ENCODE peak calls at places on chromosomes 4 and X, in five cellular contexts. Z is adipocyte, Q is HL-60, G is tibial nerve, S is lung. F is an unnamed sample.

GRCh38 chr4:30716671-30717207 is 3.4 kb upstream of the PCDH7 start:
- DNase-seq in Q (no peak), Z (peak; percentile 74), S (no peak), G (no peak), F (no peak)

GRCh38 chr4:70992354-70992753 is 1.1 kb upstream of the DCK start:
- DNase-seq in Q (no peak), G (no peak), S (no peak), Z (no peak), F (no peak)

GRCh38 chr4:11701978-11702377 is 273.3 kb upstream of the HS3ST1 start:
- DNase-seq in S (no peak), G (no peak), Q (no peak), Z (no peak), F (no peak)

GRCh38 chr4:17619416-17620105 is 5.1 kb downstream of the MED28 start:
- DNase-seq in G (no peak), Q (no peak), S (no peak), Z (peak; percentile 54), F (no peak)

GRCh38 chr4:98794565-98795205 is 134.2 kb downstream of the EIF4E start:
- DNase-seq in Z (peak; percentile 45), G (no peak), Q (no peak), S (no peak), F (no peak)

GRCh38 chr4:33270403-33270802 is 2550.2 kb downstream of the PCDH7 start:
- DNase-seq in Q (no peak), G (no peak), S (no peak), Z (no peak), F (no peak)

GRCh38 chrX:22922961-22923360 is 76.8 kb upstream of the DDX53 start:
- DNase-seq in Q (no peak), S (no peak), Z (peak; percentile 30), G (no peak), F (no peak)

GRCh38 chrX:46819136-46819535 is 17.7 kb upstream of the RP2 start:
- DNase-seq in Z (peak; percentile 66), S (no peak), G (no peak), Q (no peak), F (no peak)

GRCh38 chr4:20311863-20312262 is 60.2 kb downstream of the SLIT2 start:
- DNase-seq in Q (no peak), G (no peak), S (no peak), Z (peak; percentile 80), F (no peak)

GRCh38 chr4:152501846-152502536 is 33.9 kb downstream of the FBXW7 start:
- DNase-seq in Q (no peak), Z (peak; percentile 10), G (no peak), S (no peak), F (no peak)
- H3K27me3 ChIP-seq in Q (no peaks in the 10 kb centered on the region), Z (no peaks in the 10 kb centered on the region), G (no peaks in the 10 kb centered on the region), S (no peaks in the 10 kb centered on the region), F (no peaks in the 10 kb centered on the region)

DNA sequence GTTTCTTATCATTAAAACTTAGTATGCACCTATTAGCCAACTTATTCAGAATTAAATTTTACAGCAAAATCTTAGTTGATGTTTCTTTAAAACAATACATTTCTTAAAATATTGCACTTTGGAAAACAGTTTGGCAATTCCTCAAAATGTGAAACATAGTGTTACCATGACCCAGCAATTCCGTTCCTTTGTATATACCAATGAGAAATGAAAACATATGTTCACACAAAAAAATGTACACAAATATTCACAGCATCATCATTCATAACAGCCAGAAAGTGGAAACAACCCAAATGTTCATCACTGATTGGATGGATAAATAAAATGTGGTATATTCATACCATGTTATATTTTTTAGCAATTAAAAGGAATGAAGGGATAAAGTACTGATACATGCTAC is 50.2 kb downstream of the WDR44 start:
- DNase-seq in Z (peak; percentile 52), S (no peak), Q (no peak), G (no peak), F (no peak)
- H3K27me3 ChIP-seq in Z (no peaks in the 10 kb centered on the region), S (no peaks in the 10 kb centered on the region), Q (no peaks in the 10 kb centered on the region), G (no peaks in the 10 kb centered on the region), F (no peaks in the 10 kb centered on the region)

DNA sequence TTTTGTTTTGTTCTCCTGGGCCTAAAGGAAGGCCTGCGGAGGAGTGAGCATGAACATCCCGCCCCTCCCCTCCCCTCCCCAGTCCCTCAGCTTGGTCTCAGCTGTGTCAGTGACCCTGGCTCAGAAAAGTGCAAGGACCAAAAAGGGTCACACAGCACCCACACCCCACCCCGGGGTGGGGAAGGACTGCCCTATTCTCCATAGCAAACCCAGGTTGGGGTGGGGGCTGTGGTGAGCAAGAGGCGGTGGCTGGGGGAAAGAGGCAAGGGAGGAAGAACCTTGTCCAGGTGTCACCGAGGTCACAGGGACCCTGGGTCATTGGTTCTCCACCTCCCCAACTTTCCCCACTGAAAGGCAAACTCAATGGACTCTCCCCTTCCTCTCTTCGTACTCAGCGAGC is 7.6 kb upstream of the MSX1 start:
- DNase-seq in Z (no peak), Q (no peak), G (no peak), S (no peak), F (no peak)
- H3K27me3 ChIP-seq in Z (no peaks in the 10 kb centered on the region), Q (peaks cover 47% of the 10 kb centered on the region), G (peaks cover 89% of the 10 kb centered on the region), S (peaks cover 1% of the 10 kb centered on the region), F (peaks cover 47% of the 10 kb centered on the region)

DNA sequence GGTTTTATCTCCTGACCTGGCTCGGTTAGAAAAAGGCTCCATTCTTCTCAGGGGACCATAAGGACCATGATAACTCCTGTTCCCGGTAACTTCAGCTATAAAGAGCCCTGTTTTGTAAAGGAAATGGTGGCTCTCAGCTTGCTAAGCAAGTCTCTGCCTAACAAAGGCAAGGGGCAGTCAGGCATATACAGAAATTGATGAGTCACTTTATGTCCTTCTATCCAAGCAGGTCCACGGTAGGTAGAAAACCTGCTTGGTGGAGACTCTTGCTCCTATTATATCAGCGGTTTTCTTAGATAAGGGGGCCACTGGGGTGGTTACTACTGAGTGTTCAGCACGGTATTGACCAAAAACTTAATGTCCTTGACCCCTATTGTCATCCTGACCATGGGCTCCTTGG is 203.0 kb upstream of the KLF8 start:
- DNase-seq in Z (no peak), S (no peak), Q (no peak), G (no peak), F (no peak)
- H3K27me3 ChIP-seq in Z (no peaks in the 10 kb centered on the region), S (no peaks in the 10 kb centered on the region), Q (no peaks in the 10 kb centered on the region), G (no peaks in the 10 kb centered on the region), F (no peaks in the 10 kb centered on the region)

GRCh38 chrX:35025820-35026219 is 83.2 kb downstream of the FAM47B start:
- DNase-seq in Z (no peak), G (no peak), S (no peak), Q (no peak), F (no peak)
- H3K27me3 ChIP-seq in Z (peaks cover 4% of the 10 kb centered on the region), G (no peaks in the 10 kb centered on the region), S (peaks cover 2% of the 10 kb centered on the region), Q (no peaks in the 10 kb centered on the region), F (no peaks in the 10 kb centered on the region)

GRCh38 chrX:39176105-39176504 is 374.8 kb downstream of the MID1IP1 start:
- DNase-seq in Z (no peak), Q (no peak), G (no peak), S (no peak), F (no peak)
- H3K27me3 ChIP-seq in Z (peaks cover 29% of the 10 kb centered on the region), Q (no peaks in the 10 kb centered on the region), G (no peaks in the 10 kb centered on the region), S (no peaks in the 10 kb centered on the region), F (no peaks in the 10 kb centered on the region)

GRCh38 chr4:56817840-56818491 is 3.5 kb downstream of the SPINK2 start:
- DNase-seq in Q (no peak), Z (no peak), G (no peak), S (no peak), F (no peak)

GRCh38 chr4:56823933-56824600 is 2.6 kb upstream of the SPINK2 start:
- DNase-seq in Q (no peak), G (no peak), Z (no peak), S (no peak), F (no peak)

GRCh38 chr4:56821394-56822263 is at the start of gene SPINK2:
- DNase-seq in S (peak; percentile 52), Q (no peak), Z (no peak), G (no peak), F (no peak)

DNA sequence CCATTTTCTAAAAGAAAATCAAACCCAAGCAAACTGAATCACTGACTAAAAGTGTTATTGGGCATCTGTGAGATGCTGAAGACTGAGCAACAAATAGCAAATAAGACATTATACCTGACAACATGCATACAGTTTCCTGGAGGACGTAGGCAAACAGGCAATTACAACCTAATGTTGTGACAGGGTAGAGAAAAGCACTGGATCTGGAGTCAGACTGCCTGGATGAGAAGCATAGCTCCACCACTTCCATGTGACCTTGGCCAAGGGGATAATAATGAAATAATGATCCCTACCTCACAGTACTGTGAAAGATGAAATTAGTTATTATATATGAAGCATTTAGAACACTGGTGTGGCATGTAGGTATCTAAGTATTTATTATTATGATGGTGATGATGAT is 2.7 kb downstream of the SPINK2 start:
- DNase-seq in Z (no peak), Q (no peak), G (no peak), S (no peak), F (no peak)
- H3K27me3 ChIP-seq in Z (peaks cover 35% of the 10 kb centered on the region), Q (no peaks in the 10 kb centered on the region), G (peaks cover 32% of the 10 kb centered on the region), S (no peaks in the 10 kb centered on the region), F (no peaks in the 10 kb centered on the region)

GRCh38 chrX:68832516-68833447 is 4.0 kb downstream of the EFNB1 start:
- DNase-seq in Q (no peak), Z (no peak), G (no peak), S (no peak), F (no peak)

GRCh38 chrX:68834371-68835103 is 5.7 kb downstream of the EFNB1 start:
- DNase-seq in Z (no peak), Q (no peak), G (no peak), S (no peak), F (no peak)

GRCh38 chrX:68832101-68832416 is 3.2 kb downstream of the EFNB1 start:
- DNase-seq in Q (no peak), Z (peak; percentile 84), G (no peak), S (no peak), F (no peak)

GRCh38 chrX:68833855-68834331 is 5.1 kb downstream of the EFNB1 start:
- DNase-seq in S (no peak), G (no peak), Q (no peak), Z (no peak), F (no peak)

DNA sequence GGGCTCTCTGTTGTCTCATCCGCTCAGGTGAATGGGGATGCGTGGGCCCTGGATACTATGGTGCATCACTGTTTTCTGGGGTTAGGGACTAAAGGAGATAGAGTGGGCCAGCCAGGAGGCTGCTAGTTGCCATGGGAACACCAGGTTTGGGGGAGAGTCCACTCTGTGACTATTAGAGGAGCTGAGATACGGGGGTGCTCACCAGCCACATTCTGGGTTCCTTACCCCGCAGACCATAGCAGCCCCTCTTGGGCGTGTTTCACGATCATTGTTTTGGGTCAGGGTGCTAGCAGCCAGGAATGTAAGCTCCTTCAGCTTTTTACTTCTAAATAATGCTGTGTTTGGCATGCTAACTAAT is 4.6 kb downstream of the EFNB1 start:
- DNase-seq in S (no peak), Z (no peak), Q (no peak), G (no peak), F (no peak)
- H3K27me3 ChIP-seq in S (no peaks in the 10 kb centered on the region), Z (no peaks in the 10 kb centered on the region), Q (no peaks in the 10 kb centered on the region), G (no peaks in the 10 kb centered on the region), F (no peaks in the 10 kb centered on the region)

GRCh38 chrX:13414006-13414647 is 94.3 kb upstream of the ATXN3L start:
- DNase-seq in G (no peak), S (no peak), Z (no peak), Q (no peak), F (no peak)

GRCh38 chrX:13418126-13419091 is 98.6 kb upstream of the ATXN3L start:
- DNase-seq in Z (peak; percentile 42), G (no peak), S (no peak), Q (no peak), F (no peak)

GRCh38 chrX:13419276-13419675 is 99.4 kb upstream of the ATXN3L start:
- DNase-seq in Z (no peak), Q (no peak), G (no peak), S (no peak), F (no peak)

GRCh38 chrX:13412208-13412600 is 92.4 kb upstream of the ATXN3L start:
- DNase-seq in G (no peak), S (no peak), Q (no peak), Z (no peak), F (no peak)

GRCh38 chrX:13415551-13415950 is 95.7 kb upstream of the ATXN3L start:
- DNase-seq in G (no peak), Q (no peak), Z (no peak), S (no peak), F (no peak)
- H3K27me3 ChIP-seq in G (no peaks in the 10 kb centered on the region), Q (no peaks in the 10 kb centered on the region), Z (peaks cover 3% of the 10 kb centered on the region), S (no peaks in the 10 kb centered on the region), F (no peaks in the 10 kb centered on the region)